ENCODE peak calls at places on chromosomes 4 and X, in four cellular contexts. W is SK-N-SH, Y is HCT116, N is K562. G is an unnamed sample.

GRCh38 chr4:105626846-105627245 is 74.4 kb downstream of the ARHGEF38 start:
- DNase-seq in N (no peak), Y (no peak), W (no peak), G (no peak)

GRCh38 chrX:118156254-118156952 is 39.8 kb upstream of the KLHL13 start:
- DNase-seq in N (no peak), W (no peak), Y (no peak), G (peak; percentile 32)

GRCh38 chr4:166134285-166134684 is 261.2 kb downstream of the TLL1 start:
- DNase-seq in N (no peak), Y (no peak), W (no peak), G (no peak)

GRCh38 chrX:1417921-1418875 is 26.3 kb upstream of the SLC25A6 start:
- DNase-seq in W (no peak), Y (no peak), N (no peak), G (no peak)

GRCh38 chrX:81291996-81292395 is 90.1 kb downstream of the SH3BGRL start:
- DNase-seq in Y (no peak), W (no peak), N (no peak), G (no peak)

GRCh38 chrX:151726751-151727150 is 7.8 kb upstream of the CNGA2 start:
- DNase-seq in Y (no peak), W (no peak), N (no peak), G (no peak)

GRCh38 chr4:10622728-10623127 is 61.8 kb downstream of the CLNK start:
- DNase-seq in Y (peak; percentile 7), N (no peak), W (no peak), G (no peak)

GRCh38 chrX:66760648-66761047 is 121.8 kb upstream of the EDA2R start:
- DNase-seq in N (no peak), Y (no peak), W (no peak), G (no peak)

GRCh38 chrX:136171420-136171819 is 24.1 kb downstream of the FHL1 start:
- DNase-seq in Y (no peak), N (no peak), W (no peak), G (no peak)

GRCh38 chr4:13484749-13485345 is 707 bp upstream of the RAB28 start:
- DNase-seq in N (no peak), Y (peak; percentile 16), W (no peak), G (peak; percentile 7)

GRCh38 chr4:171718069-171718468 is 95.1 kb upstream of the GALNTL6 start:
- DNase-seq in W (no peak), Y (no peak), N (no peak), G (no peak)

GRCh38 chrX:18565727-18566126 is 106.2 kb downstream of the RS1 start:
- DNase-seq in W (no peak), Y (no peak), N (no peak), G (no peak)

GRCh38 chr4:56618734-56619133 is 62.4 kb downstream of the HOPX start:
- DNase-seq in N (no peak), Y (no peak), W (peak; percentile 29), G (no peak)

GRCh38 chrX:82816572-82816971 is 691.5 kb upstream of the POU3F4 start:
- DNase-seq in Y (peak; percentile 18), W (no peak), N (no peak), G (no peak)

GRCh38 chrX:11040405-11040804 is 70.7 kb upstream of the HCCS start:
- DNase-seq in W (no peak), Y (no peak), N (no peak), G (no peak)
- TF ChIP-seq ELF1 in W (no peak), Y (no peak), N (no peak), G (no peak)

GRCh38 chr4:41913509-41913908 is 21.7 kb upstream of the TMEM33 start:
- DNase-seq in W (no peak), N (no peak), Y (peak; percentile 51), G (no peak)
- TF ChIP-seq ELF1 in W (no peak), N (no peak), Y (no peak), G (no peak)

GRCh38 chr4:5942947-5943346 is 50.1 kb upstream of the CRMP1 start:
- DNase-seq in N (no peak), W (no peak), Y (no peak), G (no peak)

GRCh38 chr4:5941601-5942000 is 48.7 kb upstream of the CRMP1 start:
- DNase-seq in N (no peak), Y (no peak), W (no peak), G (no peak)

GRCh38 chr4:5945171-5945570 is 52.3 kb upstream of the CRMP1 start:
- DNase-seq in W (no peak), Y (no peak), N (no peak), G (no peak)

GRCh38 chr4:5943561-5943960 is 50.7 kb upstream of the CRMP1 start:
- DNase-seq in N (no peak), W (no peak), Y (no peak), G (no peak)

DNA sequence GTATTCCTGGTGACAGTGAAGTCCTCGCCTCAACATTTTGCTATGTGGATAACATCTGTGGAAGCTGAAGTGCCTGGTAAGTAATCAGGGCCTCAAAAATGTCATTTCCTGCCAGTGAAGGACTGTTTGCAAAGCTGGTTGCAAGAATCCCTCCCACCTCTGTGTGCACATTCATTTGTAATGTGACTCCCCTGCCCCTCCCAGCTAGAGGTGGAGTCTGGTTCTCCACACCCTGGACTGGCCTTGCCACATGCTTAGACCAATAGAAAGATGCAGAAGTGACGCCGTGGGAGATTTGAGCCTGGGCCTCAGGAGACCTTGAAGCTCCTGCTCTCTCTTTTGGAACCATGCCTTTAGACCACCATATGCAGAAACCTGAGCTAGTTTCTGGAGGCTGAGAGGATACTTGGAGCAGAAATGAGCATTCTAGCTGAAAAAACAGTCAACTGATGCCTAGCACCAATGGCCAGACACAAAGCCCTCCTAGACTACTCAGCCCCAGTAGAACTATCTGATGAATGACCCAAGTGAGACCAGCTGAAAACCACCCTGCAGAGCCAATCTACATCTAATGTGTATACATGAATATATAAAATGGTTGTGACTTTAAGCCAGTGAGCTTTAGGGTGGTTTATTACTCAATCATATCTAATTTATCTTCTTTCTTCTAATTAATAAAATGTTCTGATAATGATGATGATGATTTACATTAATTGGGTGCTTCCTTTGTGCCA is 47.8 kb upstream of the CRMP1 start:
- DNase-seq in Y (peak; percentile 13), W (no peak), N (no peak), G (peak; percentile 24)
- TF ChIP-seq ELF1 in Y (no peak), W (no peak), N (no peak), G (no peak)

DNA sequence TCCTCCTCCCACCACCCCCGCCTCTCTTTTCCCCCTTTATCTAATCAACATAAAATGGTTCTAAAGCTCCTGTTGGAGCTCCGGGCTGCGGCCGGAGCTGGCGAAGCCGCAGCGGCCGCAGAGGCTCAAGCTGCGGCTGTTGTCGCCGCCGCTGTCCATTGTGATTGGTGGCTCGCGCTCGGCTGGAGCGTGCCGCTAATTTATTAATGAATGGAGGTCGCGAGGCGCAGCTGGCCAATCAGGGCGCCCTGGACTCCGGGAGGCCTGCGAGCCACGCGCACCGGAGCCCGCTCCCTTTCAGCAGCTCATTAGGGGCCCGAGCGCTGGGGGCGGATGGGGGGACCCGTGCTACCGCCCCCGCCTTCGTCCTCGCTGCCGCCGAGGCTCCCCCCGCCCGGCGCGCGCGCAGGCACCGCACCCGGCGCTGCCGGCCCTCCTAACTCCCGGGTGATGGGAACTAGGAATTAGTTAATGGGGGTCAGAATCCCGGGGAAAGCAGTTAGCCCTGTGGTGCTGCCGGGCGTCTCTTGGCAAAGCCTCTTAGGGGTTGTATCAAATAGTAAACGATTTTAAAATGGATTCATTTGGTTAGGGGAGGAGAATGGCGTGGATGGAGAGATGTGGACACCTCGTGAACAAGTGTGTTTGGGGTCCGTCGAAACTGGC is 554 bp upstream of the NEUROG2 start:
- DNase-seq in W (peak; percentile 81), Y (no peak), N (peak; percentile 20), G (no peak)
- TF ChIP-seq ELF1 in W (no peak), Y (no peak), N (no peak), G (no peak)

DNA sequence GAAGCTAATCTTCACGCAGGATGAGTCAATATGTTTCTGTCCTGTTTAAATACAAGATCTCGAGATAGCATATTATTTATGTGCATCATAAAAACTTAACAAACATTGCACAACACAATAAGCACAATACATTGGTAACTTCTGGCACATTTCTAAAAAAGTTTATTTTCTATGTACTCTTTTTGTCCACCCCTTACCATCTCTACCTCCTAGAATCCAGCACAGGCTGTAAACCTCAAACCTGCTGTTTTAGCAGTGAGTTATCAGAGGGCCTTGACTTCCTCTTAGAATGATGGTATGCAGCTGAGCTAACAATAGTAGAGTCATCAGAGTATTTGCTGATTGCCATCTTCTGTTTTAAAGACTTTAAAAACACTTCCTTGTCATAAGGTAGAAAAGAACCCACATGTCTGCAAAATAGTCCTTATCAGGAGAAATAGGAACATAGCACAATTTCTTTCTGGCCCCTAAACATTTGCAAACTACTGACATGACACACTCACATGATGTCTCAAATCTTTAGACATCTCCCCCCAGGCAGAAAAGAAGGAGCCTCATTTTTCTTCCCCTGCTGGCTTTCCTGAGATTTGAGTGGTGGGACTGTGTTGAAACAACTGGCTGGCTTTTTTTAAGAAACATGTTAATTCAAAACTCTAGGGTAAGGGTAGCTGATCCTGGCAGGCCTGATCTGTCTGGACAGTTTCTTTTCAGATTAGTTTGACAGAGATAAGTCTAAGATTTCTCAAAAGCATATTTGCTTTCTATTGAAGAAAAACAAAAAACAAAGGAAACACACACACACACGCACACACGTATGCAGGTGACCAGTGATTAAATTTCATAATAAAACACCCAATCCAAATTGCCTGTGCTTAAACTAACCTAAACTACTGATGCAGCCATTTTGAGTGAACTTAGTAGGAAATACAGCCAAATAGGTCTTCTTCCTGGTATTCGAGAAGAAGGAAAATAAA is 10.3 kb upstream of the CCNG2 start:
- DNase-seq in Y (no peak), W (no peak), N (no peak), G (no peak)
- TF ChIP-seq ELF1 in Y (no peak), W (no peak), N (peak; percentile 48), G (no peak)

GRCh38 chr4:94305468-94306225 is 37.0 kb downstream of the HPGDS start:
- DNase-seq in W (no peak), Y (no peak), N (no peak), G (no peak)

GRCh38 chr4:94306713-94307112 is 35.9 kb downstream of the HPGDS start:
- DNase-seq in N (no peak), W (no peak), Y (no peak), G (no peak)

GRCh38 chr4:94307231-94307840 is 35.3 kb downstream of the HPGDS start:
- DNase-seq in Y (no peak), W (no peak), N (no peak), G (no peak)

GRCh38 chr4:94298725-94299252 is 43.8 kb downstream of the HPGDS start:
- DNase-seq in N (peak; percentile 24), W (no peak), Y (no peak), G (peak; percentile 82)

GRCh38 chr4:94304365-94304971 is 38.2 kb downstream of the HPGDS start:
- DNase-seq in W (peak; percentile 29), N (peak; percentile 15), Y (peak; percentile 27), G (peak; percentile 21)
- TF ChIP-seq ELF1 in W (no peak), N (no peak), Y (no peak), G (no peak)

GRCh38 chrX:108484251-108484650 is 44.6 kb downstream of the COL4A5 start:
- DNase-seq in N (no peak), W (no peak), Y (no peak), G (no peak)
- TF ChIP-seq ELF1 in N (no peak), W (no peak), Y (no peak), G (no peak)

GRCh38 chr4:124262211-124263179 is 450.0 kb downstream of the ANKRD50 start:
- DNase-seq in W (peak; percentile 49), N (peak; percentile 54), Y (peak; percentile 79), G (peak; percentile 53)
- TF ChIP-seq ELF1 in W (no peak), N (no peak), Y (no peak), G (no peak)